ENCODE peak calls at places on chromosomes 7 and 10, in four cellular contexts. One of them, this sample, is unnamed.

GRCh38 chr7:140084972-140085371 is 22.2 kb upstream of the PARP12 start:
- DNase-seq in cardiac muscle cell: no peak
- DNase-seq in lower leg skin: no peak
- DNase-seq in lung: no peak
- DNase-seq in this sample: no peak

GRCh38 chr10:132641401-132641800 is 103.8 kb downstream of the INPP5A start:
- DNase-seq in cardiac muscle cell: no peak
- DNase-seq in lower leg skin: peak; percentile 54
- DNase-seq in lung: no peak
- DNase-seq in this sample: no peak

GRCh38 chr7:69232445-69233376 is 365.6 kb upstream of the AUTS2 start:
- DNase-seq in lower leg skin: peak; percentile 36
- DNase-seq in cardiac muscle cell: no peak
- DNase-seq in lung: no peak
- DNase-seq in this sample: no peak

GRCh38 chr10:103627893-103628292 is 134.4 kb downstream of the NEURL1 start:
- DNase-seq in cardiac muscle cell: no peak
- DNase-seq in lower leg skin: no peak
- DNase-seq in lung: no peak
- DNase-seq in this sample: no peak

GRCh38 chr10:101597036-101597435 is 8.9 kb downstream of the DPCD start:
- DNase-seq in lower leg skin: no peak
- DNase-seq in cardiac muscle cell: no peak
- DNase-seq in lung: no peak
- DNase-seq in this sample: no peak

GRCh38 chr7:117873933-117874530 is 791 bp upstream of the CTTNBP2 start:
- DNase-seq in lung: no peak
- DNase-seq in cardiac muscle cell: no peak
- DNase-seq in lower leg skin: no peak
- DNase-seq in this sample: no peak

GRCh38 chr7:134548877-134549276 is at the start of gene AKR1B15:
- DNase-seq in lung: no peak
- DNase-seq in cardiac muscle cell: peak; percentile 14
- DNase-seq in lower leg skin: no peak
- DNase-seq in this sample: no peak

GRCh38 chr7:148255333-148255732 is 335.2 kb upstream of the C7orf33 start:
- DNase-seq in lung: no peak
- DNase-seq in cardiac muscle cell: no peak
- DNase-seq in lower leg skin: no peak
- DNase-seq in this sample: no peak

GRCh38 chr10:79446451-79447020 is 1.1 kb upstream of the ZCCHC24 start:
- DNase-seq in cardiac muscle cell: peak; percentile 53
- DNase-seq in lung: peak; percentile 73
- DNase-seq in lower leg skin: peak; percentile 94
- DNase-seq in this sample: peak; percentile 90

GRCh38 chr7:75946207-75946855 is 31.4 kb downstream of the POR start:
- DNase-seq in lower leg skin: no peak
- DNase-seq in cardiac muscle cell: no peak
- DNase-seq in lung: no peak
- DNase-seq in this sample: no peak

GRCh38 chr7:158377800-158378623 is 209.6 kb downstream of the PTPRN2 start:
- DNase-seq in cardiac muscle cell: no peak
- DNase-seq in lung: no peak
- DNase-seq in lower leg skin: no peak
- DNase-seq in this sample: no peak

GRCh38 chr10:133355991-133356390 is 1.8 kb downstream of the FUOM start:
- DNase-seq in lower leg skin: no peak
- DNase-seq in cardiac muscle cell: no peak
- DNase-seq in lung: no peak
- DNase-seq in this sample: no peak

GRCh38 chr7:154841731-154842331 is 161.1 kb downstream of the PAXIP1 start:
- DNase-seq in cardiac muscle cell: no peak
- DNase-seq in lower leg skin: no peak
- DNase-seq in lung: no peak
- DNase-seq in this sample: no peak

GRCh38 chr7:74372511-74373111 is 81.1 kb upstream of the GTF2IRD1 start:
- DNase-seq in lung: no peak
- DNase-seq in cardiac muscle cell: peak; percentile 56
- DNase-seq in lower leg skin: no peak
- DNase-seq in this sample: no peak

GRCh38 chr7:124652237-124652636 is 113.4 kb downstream of the GPR37 start:
- DNase-seq in cardiac muscle cell: no peak
- DNase-seq in lower leg skin: no peak
- DNase-seq in lung: no peak
- DNase-seq in this sample: no peak

GRCh38 chr7:80439894-80440811 is 71.7 kb downstream of the GNAT3 start:
- DNase-seq in lung: no peak
- DNase-seq in lower leg skin: no peak
- DNase-seq in cardiac muscle cell: peak; percentile 81
- DNase-seq in this sample: no peak

GRCh38 chr10:100569687-100570517 is 34.2 kb downstream of the HIF1AN start:
- DNase-seq in lower leg skin: peak; percentile 68
- DNase-seq in lung: no peak
- DNase-seq in cardiac muscle cell: no peak
- DNase-seq in this sample: no peak

GRCh38 chr10:28130267-28130666 is 131.4 kb upstream of the ODAD2 start:
- DNase-seq in lung: no peak
- DNase-seq in lower leg skin: no peak
- DNase-seq in cardiac muscle cell: peak; percentile 40
- DNase-seq in this sample: no peak

GRCh38 chr10:130351466-130352290 is 215.5 kb downstream of the GLRX3 start:
- DNase-seq in lung: no peak
- DNase-seq in lower leg skin: peak; percentile 79
- DNase-seq in cardiac muscle cell: no peak
- DNase-seq in this sample: no peak

GRCh38 chr10:986881-987634 is 1.2 kb upstream of the GTPBP4 start:
- DNase-seq in cardiac muscle cell: peak; percentile 32
- DNase-seq in lower leg skin: peak; percentile 57
- DNase-seq in lung: no peak
- DNase-seq in this sample: no peak

DNA sequence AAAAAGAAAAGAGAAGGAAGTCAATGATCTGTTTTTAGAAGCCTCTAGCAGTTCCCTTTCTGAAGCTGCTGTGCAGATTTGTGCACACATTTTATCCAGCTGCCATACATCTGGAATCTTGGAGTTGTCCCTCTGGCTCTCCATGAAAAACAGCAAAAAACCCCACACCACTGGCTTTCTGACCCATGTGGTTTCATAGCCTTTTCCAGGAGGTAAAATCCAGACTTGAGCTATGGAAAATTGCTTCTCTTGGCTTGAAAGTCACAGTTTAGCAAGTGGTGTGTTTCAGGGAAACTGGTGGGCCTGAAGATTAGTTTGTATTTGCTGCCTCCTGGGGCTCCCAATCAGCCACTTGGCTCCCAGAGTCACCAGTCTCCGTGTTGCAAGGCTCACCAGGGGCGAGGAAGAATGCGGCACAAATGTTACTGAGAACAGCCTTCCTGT is 50.2 kb upstream of the ADRB1 start:
- DNase-seq in cardiac muscle cell: peak; percentile 17
- DNase-seq in lower leg skin: no peak
- DNase-seq in lung: no peak
- DNase-seq in this sample: no peak
- TF ChIP-seq CTCF in cardiac muscle cell: no peak
- TF ChIP-seq CTCF in lower leg skin: no peak
- TF ChIP-seq CTCF in lung: no peak
- TF ChIP-seq CTCF in this sample: no peak

GRCh38 chr10:86524225-86524982 is 2.8 kb upstream of the WAPL start:
- DNase-seq in lung: no peak
- DNase-seq in cardiac muscle cell: no peak
- DNase-seq in lower leg skin: no peak
- DNase-seq in this sample: no peak

GRCh38 chr10:86520871-86521619 is 547 bp downstream of the WAPL start:
- DNase-seq in lung: peak; percentile 62
- DNase-seq in cardiac muscle cell: peak; percentile 55
- DNase-seq in lower leg skin: peak; percentile 92
- DNase-seq in this sample: peak; percentile 30

GRCh38 chr10:86522385-86522855 is 828 bp upstream of the WAPL start:
- DNase-seq in lower leg skin: no peak
- DNase-seq in lung: no peak
- DNase-seq in cardiac muscle cell: no peak
- DNase-seq in this sample: no peak

GRCh38 chr10:86523348-86523747 is 1.8 kb upstream of the WAPL start:
- DNase-seq in cardiac muscle cell: no peak
- DNase-seq in lung: no peak
- DNase-seq in lower leg skin: no peak
- DNase-seq in this sample: no peak

GRCh38 chr10:86521620-86522384 is at the start of gene WAPL:
- DNase-seq in lung: peak; percentile 95
- DNase-seq in lower leg skin: peak; percentile 99
- DNase-seq in cardiac muscle cell: peak; percentile 96
- DNase-seq in this sample: peak; percentile 87
- TF ChIP-seq CTCF in lung: no peak
- TF ChIP-seq CTCF in lower leg skin: no peak
- TF ChIP-seq CTCF in cardiac muscle cell: no peak
- TF ChIP-seq CTCF in this sample: no peak

GRCh38 chr7:105581066-105581811 is at the start of gene EFCAB10:
- DNase-seq in lung: peak; percentile 77
- DNase-seq in cardiac muscle cell: peak; percentile 62
- DNase-seq in lower leg skin: peak; percentile 72
- DNase-seq in this sample: peak; percentile 63
- TF ChIP-seq CTCF in lung: no peak
- TF ChIP-seq CTCF in cardiac muscle cell: peak; percentile 7
- TF ChIP-seq CTCF in lower leg skin: no peak
- TF ChIP-seq CTCF in this sample: no peak

GRCh38 chr10:90871279-90871760 is 454 bp upstream of the RPP30 start:
- DNase-seq in lower leg skin: no peak
- DNase-seq in lung: peak; percentile 40
- DNase-seq in cardiac muscle cell: peak; percentile 92
- DNase-seq in this sample: peak; percentile 22
- TF ChIP-seq CTCF in lower leg skin: no peak
- TF ChIP-seq CTCF in lung: no peak
- TF ChIP-seq CTCF in cardiac muscle cell: peak; percentile 74
- TF ChIP-seq CTCF in this sample: peak; percentile 54

GRCh38 chr7:92245487-92246362 is at the start of the genes ANKIB1 and KRIT1:
- DNase-seq in lung: peak; percentile 92
- DNase-seq in lower leg skin: peak; percentile 98
- DNase-seq in cardiac muscle cell: peak; percentile 84
- DNase-seq in this sample: peak; percentile 85
- TF ChIP-seq CTCF in lung: no peak
- TF ChIP-seq CTCF in lower leg skin: no peak
- TF ChIP-seq CTCF in cardiac muscle cell: peak; percentile 12
- TF ChIP-seq CTCF in this sample: no peak

This sample was measured in mesothelial cell of epicardium.